ENCODE peak calls at places on chromosomes 13 and 19, in six cellular contexts. D, O, P, V, X and J are unnamed samples.

GRCh38 chr13:98563071-98563470 is 13.8 kb downstream of the STK24 start:
- DNase-seq in D (no peak), O (no peak), P (no peak), V (no peak), X (peak; percentile 63), J (no peak)

GRCh38 chr13:43787998-43788397 is 1.2 kb upstream of the ENOX1 start:
- DNase-seq in D (peak; percentile 51), O (no peak), P (peak; percentile 53), V (peak; percentile 84), X (peak; percentile 11), J (peak; percentile 12)

GRCh38 chr13:89307278-89307677 is 1636.1 kb downstream of the SLITRK5 start:
- DNase-seq in D (no peak), O (no peak), P (no peak), V (no peak), X (no peak), J (no peak)

GRCh38 chr13:113064534-113065405 is 40.8 kb upstream of the F7 start:
- DNase-seq in D (peak; percentile 38), O (no peak), P (peak; percentile 10), V (peak; percentile 95), X (no peak), J (peak; percentile 95)

GRCh38 chr13:62564770-62565169 is 1149.1 kb upstream of the PCDH20 start:
- DNase-seq in D (no peak), O (no peak), P (no peak), V (no peak), X (no peak), J (no peak)

GRCh38 chr13:100399455-100399854 is 189.1 kb downstream of the GGACT start:
- DNase-seq in D (no peak), O (no peak), P (no peak), V (no peak), X (no peak), J (no peak)

GRCh38 chr13:112903606-112904195 is 65.3 kb upstream of the MCF2L start:
- DNase-seq in D (no peak), O (no peak), P (no peak), V (no peak), X (no peak), J (no peak)

GRCh38 chr13:97125051-97125809 is 96.9 kb upstream of the MBNL2 start:
- DNase-seq in D (peak; percentile 41), O (no peak), P (peak; percentile 100), V (peak; percentile 81), X (no peak), J (peak; percentile 90)

GRCh38 chr13:77510156-77510555 is 25.4 kb upstream of the SCEL start:
- DNase-seq in D (no peak), O (no peak), P (no peak), V (no peak), X (no peak), J (no peak)

GRCh38 chr19:13774217-13775191 is at the start of gene C19orf53:
- DNase-seq in D (peak; percentile 85), O (peak; percentile 58), P (peak; percentile 92), V (peak; percentile 93), X (peak; percentile 90), J (peak; percentile 82)

GRCh38 chr19:2462635-2463421 is 6.1 kb upstream of the LMNB2 start:
- DNase-seq in D (peak; percentile 96), O (peak; percentile 11), P (peak; percentile 99), V (peak; percentile 96), X (no peak), J (peak; percentile 57)

GRCh38 chr19:35216833-35217707 is 11.5 kb downstream of the FAM187B start:
- DNase-seq in D (no peak), O (no peak), P (no peak), V (no peak), X (peak; percentile 82), J (peak; percentile 65)

GRCh38 chr13:114115191-114115671 is 17.2 kb downstream of the RASA3 start:
- DNase-seq in D (peak; percentile 61), O (no peak), P (peak; percentile 76), V (peak; percentile 90), X (no peak), J (no peak)

GRCh38 chr19:17109300-17109699 is 33.7 kb downstream of the MYO9B start:
- DNase-seq in D (no peak), O (no peak), P (no peak), V (no peak), X (no peak), J (peak; percentile 18)

GRCh38 chr13:27158335-27158734 is 13.3 kb downstream of the USP12 start:
- DNase-seq in D (no peak), O (no peak), P (no peak), V (no peak), X (no peak), J (no peak)

GRCh38 chr19:46211201-46211881 is 18.2 kb upstream of the IGFL1 start:
- DNase-seq in D (peak; percentile 80), O (no peak), P (peak; percentile 9), V (no peak), X (no peak), J (peak; percentile 92)

GRCh38 chr19:16078311-16078758 is 2.0 kb downstream of the TPM4 start:
- DNase-seq in D (peak; percentile 56), O (no peak), P (peak; percentile 57), V (peak; percentile 83), X (peak; percentile 54), J (no peak)

GRCh38 chr19:54558339-54558738 is 15.3 kb upstream of the LILRA2 start:
- DNase-seq in D (no peak), O (no peak), P (no peak), V (no peak), X (no peak), J (no peak)

GRCh38 chr19:8512115-8512967 is 1.6 kb downstream of the ZNF414 start:
- DNase-seq in D (peak; percentile 72), O (no peak), P (peak; percentile 21), V (peak; percentile 25), X (peak; percentile 79), J (no peak)

GRCh38 chr13:62838891-62839290 is 1423.2 kb upstream of the PCDH20 start:
- DNase-seq in D (no peak), O (no peak), P (no peak), V (no peak), X (no peak), J (no peak)

GRCh38 chr13:22235285-22235949 is 564.5 kb downstream of the FGF9 start:
- DNase-seq in D (no peak), O (no peak), P (no peak), V (no peak), X (no peak), J (no peak)

GRCh38 chr19:13118424-13119193 is 545 bp downstream of the NACC1 start:
- DNase-seq in D (peak; percentile 47), O (no peak), P (peak; percentile 74), V (no peak), X (peak; percentile 75), J (peak; percentile 67)